ENCODE peak calls at places on chromosomes 5 and 9, in ten cellular contexts. W is left lobe of liver; T is M059J; I is WTC11; Q is transverse colon; V is sciatic nerve; U is stimulated activated CD8-positive, alpha-beta memory T cell treated with anti-CD3 and anti-CD28 coated beads, Interleukin-15, amount 100 ng/mL, for 48 hours; N is DMS153; B is right atrium auricular region; S is stimulated activated CD4-positive, alpha-beta T cell treated with anti-CD3 and anti-CD28 coated beads, Interleukin-4, amount 100 ng/mL, for 24 hours. L is an unnamed sample.

GRCh38 chr5:73558950-73559349 is 6.5 kb downstream of the ANKRA2 start:
- DNase-seq in Q (no peak), V (no peak), N (no peak), W (no peak), S (no peak), T (peak), U (no peak), B (no peak), I (no peak), L (no peak)

GRCh38 chr5:83720805-83721431 is at the start of gene HAPLN1:
- DNase-seq in T (no peak), W (no peak), I (peak), V (no peak), B (no peak), Q (no peak), N (no peak), S (no peak), U (no peak), L (no peak)

GRCh38 chr5:72390836-72391235 is 70.7 kb downstream of the PTCD2 start:
- DNase-seq in I (no peak), V (no peak), B (no peak), N (no peak), W (no peak), Q (no peak), S (no peak), T (no peak), U (no peak), L (no peak)

GRCh38 chr9:37309136-37309535 is 113.4 kb upstream of the GRHPR start:
- DNase-seq in B (no peak), S (peak), U (no peak), V (no peak), Q (peak), W (no peak), N (no peak), T (peak), I (peak), L (peak)

GRCh38 chr5:171776747-171777419 is 8.7 kb upstream of the SMIM23 start:
- DNase-seq in W (no peak), I (no peak), Q (no peak), T (no peak), B (no peak), U (no peak), S (no peak), V (no peak), N (no peak), L (no peak)

GRCh38 chr5:145499483-145499882 is 335.7 kb downstream of the PRELID2 start:
- DNase-seq in B (no peak), T (peak), Q (no peak), N (no peak), W (no peak), I (no peak), S (no peak), U (no peak), V (no peak), L (peak)

GRCh38 chr9:32706004-32706749 is 70.7 kb upstream of the TAF1L start:
- DNase-seq in B (no peak), S (no peak), U (no peak), V (no peak), Q (no peak), N (no peak), W (no peak), I (peak), T (peak), L (peak)

GRCh38 chr5:95669540-95669939 is 13.3 kb downstream of the SPATA9 start:
- DNase-seq in I (no peak), T (peak), V (peak), U (no peak), B (peak), W (peak), S (no peak), N (no peak), Q (peak), L (peak)

GRCh38 chr9:113228130-113228665 is 6.9 kb downstream of the SLC31A1 start:
- DNase-seq in W (no peak), B (no peak), U (no peak), I (no peak), V (no peak), N (peak), Q (no peak), S (no peak), T (peak), L (no peak)

GRCh38 chr9:121778252-121779225 is 127.1 kb downstream of the DAB2IP start:
- DNase-seq in N (no peak), I (no peak), T (peak), W (no peak), Q (no peak), S (no peak), V (no peak), U (no peak), B (no peak), L (peak)

GRCh38 chr5:90408571-90409317 is 812 bp downstream of the CETN3 start:
- DNase-seq in I (no peak), B (no peak), N (no peak), U (no peak), T (peak), S (no peak), V (no peak), W (no peak), Q (no peak), L (peak)

GRCh38 chr9:16637938-16638337 is 232.5 kb downstream of the BNC2 start:
- DNase-seq in V (no peak), N (no peak), W (no peak), I (no peak), B (no peak), T (no peak), Q (no peak), S (no peak), U (no peak), L (peak)

GRCh38 chr5:139223481-139223880 is 25.3 kb upstream of the SIL1 start:
- DNase-seq in V (no peak), N (no peak), T (no peak), S (no peak), I (no peak), U (no peak), B (no peak), Q (no peak), W (no peak), L (no peak)

GRCh38 chr9:4225291-4226119 is 74.4 kb downstream of the GLIS3 start:
- DNase-seq in B (no peak), Q (no peak), U (no peak), S (no peak), V (no peak), I (no peak), N (no peak), W (no peak), T (peak), L (peak)

GRCh38 chr5:180811623-180812119 is 9.1 kb upstream of the MGAT1 start:
- DNase-seq in I (no peak), B (no peak), T (no peak), U (no peak), S (no peak), N (peak), W (peak), V (no peak), Q (no peak), L (no peak)

GRCh38 chr5:159435855-159436254 is 105.6 kb upstream of the IL12B start:
- DNase-seq in T (no peak), I (no peak), S (no peak), Q (no peak), U (no peak), W (no peak), N (no peak), B (no peak), V (no peak), L (no peak)

GRCh38 chr9:29039258-29039657 is 1466.0 kb upstream of the C9orf72 start:
- DNase-seq in U (no peak), Q (no peak), S (no peak), B (no peak), N (no peak), V (no peak), I (no peak), T (peak), W (no peak), L (peak)

GRCh38 chr5:98905857-98906688 is 22.7 kb downstream of the CHD1 start:
- DNase-seq in T (peak), N (no peak), W (no peak), V (no peak), I (no peak), U (no peak), B (no peak), S (no peak), Q (no peak), L (peak)

GRCh38 chr9:6096821-6097220 is 81.4 kb upstream of the RANBP6 start:
- DNase-seq in I (no peak), N (no peak), B (no peak), S (no peak), V (no peak), W (no peak), U (no peak), T (peak), Q (no peak), L (peak)

GRCh38 chr9:113568481-113569321 is 105.2 kb downstream of the RGS3 start:
- DNase-seq in T (peak), V (no peak), N (peak), Q (no peak), I (no peak), S (no peak), B (no peak), W (no peak), U (no peak), L (peak)

GRCh38 chr5:31844615-31845345 is 205.8 kb downstream of the PDZD2 start:
- DNase-seq in U (no peak), S (no peak), W (no peak), V (no peak), Q (no peak), B (no peak), N (no peak), I (no peak), T (no peak), L (no peak)

GRCh38 chr5:74625742-74626241 is 14.7 kb downstream of the ENC1 start:
- DNase-seq in B (no peak), U (no peak), W (no peak), I (no peak), S (no peak), N (no peak), T (peak), V (no peak), Q (no peak), L (peak)

GRCh38 chr5:98414938-98415337 is 358.5 kb upstream of the RGMB start:
- DNase-seq in V (no peak), N (no peak), T (peak), I (no peak), W (no peak), Q (no peak), U (no peak), B (no peak), S (no peak), L (peak)

GRCh38 chr9:71783120-71783523 is 14.8 kb upstream of the CEMIP2 start:
- DNase-seq in B (no peak), I (no peak), N (peak), Q (peak), W (no peak), V (no peak), U (peak), S (peak), T (peak), L (peak)

GRCh38 chr5:179914032-179914755 is 6.5 kb upstream of the TBC1D9B start:
- DNase-seq in W (no peak), Q (peak), N (peak), S (no peak), B (no peak), I (no peak), V (peak), T (peak), U (no peak), L (peak)

GRCh38 chr5:50975840-50976239 is 309.4 kb downstream of the PARP8 start:
- DNase-seq in W (no peak), N (no peak), U (no peak), V (no peak), B (no peak), Q (no peak), T (no peak), I (no peak), S (no peak), L (no peak)

GRCh38 chr9:124263158-124263557 is 5.4 kb downstream of the NEK6 start:
- DNase-seq in B (no peak), S (no peak), U (no peak), I (no peak), V (no peak), N (no peak), T (no peak), Q (no peak), W (no peak), L (no peak)

GRCh38 chr5:158170534-158170933 is 311.6 kb upstream of the CLINT1 start:
- DNase-seq in I (no peak), U (no peak), Q (peak), V (no peak), S (no peak), T (no peak), B (no peak), W (no peak), N (no peak), L (no peak)

GRCh38 chr9:129254566-129255287 is 76.7 kb upstream of the IER5L start:
- DNase-seq in N (no peak), Q (no peak), S (no peak), V (no peak), B (no peak), W (no peak), U (no peak), T (no peak), I (no peak), L (no peak)

GRCh38 chr9:114276908-114277821 is 45.7 kb upstream of the ORM1 start:
- DNase-seq in S (no peak), I (peak), N (no peak), W (no peak), T (peak), Q (no peak), V (peak), B (no peak), U (no peak), L (peak)

GRCh38 chr5:78641060-78641474 is 7.5 kb downstream of the LHFPL2 start:
- DNase-seq in T (no peak), B (no peak), U (no peak), N (no peak), W (no peak), Q (no peak), I (no peak), S (no peak), V (no peak), L (no peak)

GRCh38 chr9:131744171-131744714 is 4.4 kb upstream of the RAPGEF1 start:
- DNase-seq in W (no peak), S (no peak), Q (no peak), I (no peak), N (no peak), T (no peak), V (no peak), B (no peak), U (no peak), L (no peak)

GRCh38 chr5:151696470-151697061 is 9.9 kb upstream of the SPARC start:
- DNase-seq in V (peak), N (no peak), T (peak), B (peak), Q (no peak), W (no peak), U (no peak), S (peak), I (peak), L (no peak)

GRCh38 chr5:178996156-178996555 is 1.0 kb upstream of the GRM6 start:
- DNase-seq in I (no peak), V (no peak), Q (no peak), N (no peak), T (no peak), U (no peak), W (no peak), S (no peak), B (no peak), L (no peak)

GRCh38 chr9:121286973-121287721 is 19.2 kb downstream of the GSN start:
- DNase-seq in W (no peak), B (peak), Q (peak), V (peak), N (peak), T (peak), I (peak), S (peak), U (no peak), L (peak)

GRCh38 chr5:147565524-147565923 is 55.7 kb upstream of the DPYSL3 start:
- DNase-seq in V (no peak), U (no peak), N (no peak), Q (no peak), I (no peak), T (peak), B (no peak), S (no peak), W (no peak), L (peak)

GRCh38 chr5:114223866-114224265 is 138.0 kb upstream of the KCNN2 start:
- DNase-seq in B (no peak), N (no peak), U (no peak), I (no peak), W (no peak), Q (no peak), V (no peak), S (no peak), T (peak), L (peak)

GRCh38 chr5:142821733-142822487 is 51.7 kb downstream of the ARHGAP26 start:
- DNase-seq in W (no peak), S (peak), N (no peak), T (peak), V (no peak), I (no peak), U (no peak), Q (no peak), B (no peak), L (peak)

GRCh38 chr5:53063791-53064190 is 45.8 kb downstream of the MOCS2 start:
- DNase-seq in B (no peak), T (no peak), W (no peak), I (no peak), U (no peak), Q (no peak), S (no peak), V (no peak), N (no peak), L (no peak)